ENCODE peak calls at places on chromosomes 2 and 18, in four cellular contexts. W, Q, X and H are unnamed samples.
A peak's percentile ranks its signal among the peaks of the same experiment; 100 is the strongest.

GRCh38 chr2:217045725-217046475 is 186.0 kb upstream of the TNP1 start:
- DNase-seq in X (no peak), Q (no peak), W (peak; percentile 43), H (no peak)

GRCh38 chr18:77650799-77651385 is 401.2 kb downstream of the GALR1 start:
- DNase-seq in W (peak; percentile 44), X (peak; percentile 67), Q (peak; percentile 24), H (peak; percentile 89)

GRCh38 chr18:13577091-13577697 is 149.2 kb downstream of the FAM210A start:
- DNase-seq in X (no peak), W (no peak), Q (no peak), H (no peak)

GRCh38 chr2:101230541-101230993 is 22.1 kb upstream of the CNOT11 start:
- DNase-seq in W (no peak), Q (peak; percentile 86), X (no peak), H (no peak)

GRCh38 chr2:88857951-88858406 is 166.5 kb downstream of the RPIA start:
- DNase-seq in W (peak; percentile 6), X (no peak), Q (no peak), H (peak; percentile 19)

GRCh38 chr2:107669335-107669734 is 157.4 kb upstream of the RGPD4 start:
- DNase-seq in W (peak; percentile 31), Q (no peak), X (peak; percentile 5), H (no peak)

GRCh38 chr2:214169736-214170135 is 241.1 kb upstream of the VWC2L start:
- DNase-seq in Q (no peak), W (no peak), X (no peak), H (no peak)

GRCh38 chr2:106745468-106745867 is 140.5 kb downstream of the ST6GAL2 start:
- DNase-seq in W (no peak), Q (no peak), X (no peak), H (peak; percentile 10)

GRCh38 chr2:209986405-209986804 is 16.0 kb upstream of the RPE start:
- DNase-seq in Q (no peak), X (no peak), W (no peak), H (no peak)

GRCh38 chr18:6055711-6056110 is 160.4 kb upstream of the TMEM200C start:
- DNase-seq in Q (no peak), W (no peak), X (no peak), H (no peak)

GRCh38 chr2:109720379-109721116 is 73.6 kb upstream of the RGPD5 start:
- DNase-seq in Q (no peak), X (no peak), W (no peak), H (no peak)

GRCh38 chr2:218877891-218878290 is 2.8 kb upstream of the WNT10A start:
- DNase-seq in X (no peak), Q (no peak), W (no peak), H (no peak)

GRCh38 chr2:50752228-50752627 is 279.7 kb downstream of the NRXN1 start:
- DNase-seq in Q (no peak), X (no peak), W (no peak), H (no peak)

GRCh38 chr18:29196307-29196706 is 1019.4 kb upstream of the CDH2 start:
- DNase-seq in X (no peak), W (no peak), Q (no peak), H (no peak)

GRCh38 chr2:128396500-128396891 is 77.8 kb upstream of the HS6ST1 start:
- DNase-seq in W (no peak), Q (no peak), X (no peak), H (peak; percentile 60)
- TF ChIP-seq NR3C1 in W (no peak), Q (no peak), X (no peak), H (no peak)

GRCh38 chr2:79982445-79982844 is 322.1 kb downstream of the LRRTM1 start:
- DNase-seq in X (peak; percentile 42), W (peak; percentile 12), Q (peak; percentile 18), H (peak; percentile 80)
- TF ChIP-seq NR3C1 in X (no peak), W (no peak), Q (no peak), H (no peak)

GRCh38 chr2:176129825-176130152 is 284 bp downstream of the HOXD8 start:
- DNase-seq in W (no peak), Q (no peak), X (no peak), H (no peak)
- TF ChIP-seq NR3C1 in W (no peak), Q (no peak), X (no peak), H (no peak)

GRCh38 chr2:11387831-11388230 is 43.4 kb upstream of the ROCK2 start:
- DNase-seq in Q (peak; percentile 87), W (peak; percentile 72), X (no peak), H (no peak)

GRCh38 chr2:11391941-11392266 is 47.5 kb upstream of the ROCK2 start:
- DNase-seq in X (no peak), Q (no peak), W (no peak), H (no peak)

GRCh38 chr2:11388262-11389047 is 44.0 kb upstream of the ROCK2 start:
- DNase-seq in X (no peak), Q (no peak), W (no peak), H (no peak)

GRCh38 chr2:11389048-11389413 is 44.6 kb upstream of the ROCK2 start:
- DNase-seq in X (no peak), W (no peak), Q (no peak), H (no peak)

DNA sequence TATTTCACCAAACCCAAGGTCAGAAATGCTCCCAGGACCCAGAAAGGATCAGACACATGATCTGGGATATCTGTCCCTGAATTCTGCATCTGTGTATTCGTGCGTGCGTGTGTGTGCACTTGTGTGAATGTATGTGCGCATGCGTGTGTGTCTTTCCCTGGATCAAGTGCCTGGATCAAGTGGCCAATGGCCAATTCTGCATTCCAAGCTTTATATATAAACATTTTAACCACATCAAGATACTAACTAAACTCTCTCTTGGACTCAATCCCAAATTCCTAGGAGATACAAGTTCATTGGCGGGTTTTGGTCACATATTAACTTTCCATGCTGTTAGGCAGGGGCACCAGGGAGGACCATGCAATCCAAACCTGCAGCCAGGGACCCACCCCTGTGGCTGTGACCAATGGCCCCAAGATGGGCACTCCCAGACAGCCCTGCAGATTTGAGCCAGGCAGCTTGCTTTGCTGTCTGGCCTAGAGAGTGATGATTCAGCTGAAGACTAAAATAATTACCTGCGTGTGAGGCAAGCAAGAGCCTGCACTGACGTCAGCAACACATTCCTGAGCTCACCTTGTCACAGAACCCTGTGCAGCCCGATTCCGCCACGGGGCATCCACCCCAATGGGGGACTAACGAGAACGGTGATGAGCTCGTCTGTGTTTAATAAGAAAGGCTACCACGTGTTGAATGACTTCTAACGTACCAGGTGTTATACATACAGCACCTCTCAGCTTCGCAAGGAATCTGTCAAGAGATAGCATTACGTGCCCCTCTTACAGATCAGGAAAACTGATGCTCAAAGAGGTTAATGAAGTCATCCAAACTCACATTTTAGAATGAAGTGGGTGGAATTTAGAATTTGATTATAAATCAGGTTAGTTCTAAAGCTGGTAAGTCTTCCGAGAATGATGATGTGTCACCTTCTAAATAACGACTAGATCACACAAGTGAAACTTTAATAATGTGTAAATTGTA is 45.4 kb upstream of the ROCK2 start:
- DNase-seq in W (peak; percentile 99), Q (peak; percentile 93), X (no peak), H (no peak)
- TF ChIP-seq NR3C1 in W (no peak), Q (no peak), X (no peak), H (no peak)

GRCh38 chr2:130976591-130977237 is 116.5 kb downstream of the FAM168B start:
- DNase-seq in W (no peak), Q (no peak), X (no peak), H (no peak)

GRCh38 chr2:130972410-130972809 is 120.8 kb downstream of the FAM168B start:
- DNase-seq in W (no peak), X (no peak), Q (no peak), H (no peak)

GRCh38 chr2:130977461-130978050 is 115.7 kb downstream of the FAM168B start:
- DNase-seq in Q (no peak), X (no peak), W (no peak), H (no peak)

GRCh38 chr2:130975729-130976128 is 117.5 kb downstream of the FAM168B start:
- DNase-seq in Q (no peak), X (no peak), W (no peak), H (no peak)
- TF ChIP-seq NR3C1 in Q (no peak), X (no peak), W (no peak), H (no peak)